ENCODE peak calls at places on chromosome 7, in four cellular contexts. One of them, this sample, is unnamed.

GRCh38 chr7:141466151-141466904 is 84.9 kb upstream of the AGK start:
- DNase-seq in OCI-LY7: no peak
- DNase-seq in stimulated activated CD8-positive, alpha-beta memory T cell treated with anti-CD3 and anti-CD28 coated beads, Interleukin-15, amount 100 ng/mL, for 4 hours: no peak
- DNase-seq in HFF-Myc: no peak
- DNase-seq in this sample: no peak

GRCh38 chr7:77409739-77410545 is 6.2 kb downstream of the GSAP start:
- DNase-seq in OCI-LY7: no peak
- DNase-seq in HFF-Myc: no peak
- DNase-seq in stimulated activated CD8-positive, alpha-beta memory T cell treated with anti-CD3 and anti-CD28 coated beads, Interleukin-15, amount 100 ng/mL, for 4 hours: no peak
- DNase-seq in this sample: no peak

GRCh38 chr7:35596061-35596460 is 98.9 kb downstream of the HERPUD2 start:
- DNase-seq in HFF-Myc: peak
- DNase-seq in OCI-LY7: no peak
- DNase-seq in stimulated activated CD8-positive, alpha-beta memory T cell treated with anti-CD3 and anti-CD28 coated beads, Interleukin-15, amount 100 ng/mL, for 4 hours: no peak
- DNase-seq in this sample: peak

GRCh38 chr7:138979226-138979979 is 1.8 kb downstream of the KIAA1549 start:
- DNase-seq in OCI-LY7: no peak
- DNase-seq in HFF-Myc: no peak
- DNase-seq in stimulated activated CD8-positive, alpha-beta memory T cell treated with anti-CD3 and anti-CD28 coated beads, Interleukin-15, amount 100 ng/mL, for 4 hours: no peak
- DNase-seq in this sample: no peak

GRCh38 chr7:115252461-115252860 is 330.6 kb downstream of the MDFIC start:
- DNase-seq in HFF-Myc: no peak
- DNase-seq in OCI-LY7: no peak
- DNase-seq in stimulated activated CD8-positive, alpha-beta memory T cell treated with anti-CD3 and anti-CD28 coated beads, Interleukin-15, amount 100 ng/mL, for 4 hours: no peak
- DNase-seq in this sample: no peak

GRCh38 chr7:155533120-155533826 is 13.1 kb downstream of the CNPY1 start:
- DNase-seq in HFF-Myc: no peak
- DNase-seq in OCI-LY7: no peak
- DNase-seq in stimulated activated CD8-positive, alpha-beta memory T cell treated with anti-CD3 and anti-CD28 coated beads, Interleukin-15, amount 100 ng/mL, for 4 hours: no peak
- DNase-seq in this sample: no peak

GRCh38 chr7:142853739-142854504 is 954 bp upstream of the EPHB6 start:
- DNase-seq in HFF-Myc: peak
- DNase-seq in stimulated activated CD8-positive, alpha-beta memory T cell treated with anti-CD3 and anti-CD28 coated beads, Interleukin-15, amount 100 ng/mL, for 4 hours: peak
- DNase-seq in OCI-LY7: peak
- DNase-seq in this sample: peak

GRCh38 chr7:22156205-22156604 is 200.7 kb downstream of the RAPGEF5 start:
- DNase-seq in HFF-Myc: no peak
- DNase-seq in stimulated activated CD8-positive, alpha-beta memory T cell treated with anti-CD3 and anti-CD28 coated beads, Interleukin-15, amount 100 ng/mL, for 4 hours: no peak
- DNase-seq in OCI-LY7: no peak
- DNase-seq in this sample: peak

GRCh38 chr7:131026297-131027003 is 292.4 kb upstream of the KLF14 start:
- DNase-seq in HFF-Myc: no peak
- DNase-seq in OCI-LY7: no peak
- DNase-seq in stimulated activated CD8-positive, alpha-beta memory T cell treated with anti-CD3 and anti-CD28 coated beads, Interleukin-15, amount 100 ng/mL, for 4 hours: no peak
- DNase-seq in this sample: no peak

GRCh38 chr7:1695800-1696454 is 25.9 kb downstream of the ELFN1 start:
- DNase-seq in OCI-LY7: no peak
- DNase-seq in HFF-Myc: no peak
- DNase-seq in stimulated activated CD8-positive, alpha-beta memory T cell treated with anti-CD3 and anti-CD28 coated beads, Interleukin-15, amount 100 ng/mL, for 4 hours: no peak
- DNase-seq in this sample: no peak

GRCh38 chr7:150479023-150479716 is 28.7 kb downstream of the GIMAP8 start:
- DNase-seq in stimulated activated CD8-positive, alpha-beta memory T cell treated with anti-CD3 and anti-CD28 coated beads, Interleukin-15, amount 100 ng/mL, for 4 hours: no peak
- DNase-seq in HFF-Myc: no peak
- DNase-seq in OCI-LY7: no peak
- DNase-seq in this sample: no peak

GRCh38 chr7:150944066-150945042 is 33.8 kb downstream of the KCNH2 start:
- DNase-seq in stimulated activated CD8-positive, alpha-beta memory T cell treated with anti-CD3 and anti-CD28 coated beads, Interleukin-15, amount 100 ng/mL, for 4 hours: no peak
- DNase-seq in HFF-Myc: no peak
- DNase-seq in OCI-LY7: no peak
- DNase-seq in this sample: no peak

GRCh38 chr7:149544028-149544427 is 46.4 kb upstream of the ZNF746 start:
- DNase-seq in stimulated activated CD8-positive, alpha-beta memory T cell treated with anti-CD3 and anti-CD28 coated beads, Interleukin-15, amount 100 ng/mL, for 4 hours: no peak
- DNase-seq in OCI-LY7: no peak
- DNase-seq in HFF-Myc: no peak
- DNase-seq in this sample: no peak

GRCh38 chr7:100219271-100219737 is 445 bp upstream of the PVRIG start:
- DNase-seq in OCI-LY7: peak
- DNase-seq in stimulated activated CD8-positive, alpha-beta memory T cell treated with anti-CD3 and anti-CD28 coated beads, Interleukin-15, amount 100 ng/mL, for 4 hours: no peak
- DNase-seq in HFF-Myc: no peak
- DNase-seq in this sample: no peak

GRCh38 chr7:116949941-116950801 is 3.1 kb upstream of the ST7 start:
- DNase-seq in stimulated activated CD8-positive, alpha-beta memory T cell treated with anti-CD3 and anti-CD28 coated beads, Interleukin-15, amount 100 ng/mL, for 4 hours: no peak
- DNase-seq in OCI-LY7: no peak
- DNase-seq in HFF-Myc: no peak
- DNase-seq in this sample: no peak

GRCh38 chr7:153454283-153454682 is 597.9 kb upstream of the DPP6 start:
- DNase-seq in HFF-Myc: no peak
- DNase-seq in stimulated activated CD8-positive, alpha-beta memory T cell treated with anti-CD3 and anti-CD28 coated beads, Interleukin-15, amount 100 ng/mL, for 4 hours: no peak
- DNase-seq in OCI-LY7: no peak
- DNase-seq in this sample: no peak

GRCh38 chr7:9241826-9242225 is 808.4 kb downstream of the NXPH1 start:
- DNase-seq in stimulated activated CD8-positive, alpha-beta memory T cell treated with anti-CD3 and anti-CD28 coated beads, Interleukin-15, amount 100 ng/mL, for 4 hours: no peak
- DNase-seq in HFF-Myc: no peak
- DNase-seq in OCI-LY7: no peak
- DNase-seq in this sample: no peak

GRCh38 chr7:102097601-102098161 is 189.0 kb upstream of the SH2B2 start:
- DNase-seq in stimulated activated CD8-positive, alpha-beta memory T cell treated with anti-CD3 and anti-CD28 coated beads, Interleukin-15, amount 100 ng/mL, for 4 hours: no peak
- DNase-seq in OCI-LY7: no peak
- DNase-seq in HFF-Myc: no peak
- DNase-seq in this sample: no peak

GRCh38 chr7:31735991-31736982 is 49.3 kb downstream of the PPP1R17 start:
- DNase-seq in HFF-Myc: peak
- DNase-seq in OCI-LY7: peak
- DNase-seq in stimulated activated CD8-positive, alpha-beta memory T cell treated with anti-CD3 and anti-CD28 coated beads, Interleukin-15, amount 100 ng/mL, for 4 hours: no peak
- DNase-seq in this sample: peak

GRCh38 chr7:7181519-7182155 is 707 bp upstream of the C1GALT1 start:
- DNase-seq in OCI-LY7: peak
- DNase-seq in HFF-Myc: no peak
- DNase-seq in stimulated activated CD8-positive, alpha-beta memory T cell treated with anti-CD3 and anti-CD28 coated beads, Interleukin-15, amount 100 ng/mL, for 4 hours: peak
- DNase-seq in this sample: no peak

GRCh38 chr7:15684834-15685233 is 1.6 kb downstream of the MEOX2 start:
- DNase-seq in HFF-Myc: no peak
- DNase-seq in OCI-LY7: no peak
- DNase-seq in stimulated activated CD8-positive, alpha-beta memory T cell treated with anti-CD3 and anti-CD28 coated beads, Interleukin-15, amount 100 ng/mL, for 4 hours: no peak
- DNase-seq in this sample: no peak

GRCh38 chr7:85286449-85286848 is 99.6 kb upstream of the SEMA3D start:
- DNase-seq in stimulated activated CD8-positive, alpha-beta memory T cell treated with anti-CD3 and anti-CD28 coated beads, Interleukin-15, amount 100 ng/mL, for 4 hours: no peak
- DNase-seq in OCI-LY7: no peak
- DNase-seq in HFF-Myc: no peak
- DNase-seq in this sample: no peak

GRCh38 chr7:95976369-95976768 is 204.0 kb downstream of the DYNC1I1 start:
- DNase-seq in stimulated activated CD8-positive, alpha-beta memory T cell treated with anti-CD3 and anti-CD28 coated beads, Interleukin-15, amount 100 ng/mL, for 4 hours: no peak
- DNase-seq in HFF-Myc: no peak
- DNase-seq in OCI-LY7: no peak
- DNase-seq in this sample: no peak

This sample was measured in smooth muscle cell of the brain vasculature.